ENCODE peak calls at places on chromosomes 12 and 14, in seven cellular contexts. Y is CD8-positive, alpha-beta T cell; F is GM23338; W is H1; K is heart left ventricle; B is brain microvascular endothelial cell; D is cardiac muscle cell. U is an unnamed sample. For H3K36me3, the result is how much of the 10 kb centered on the place peaks cover.

GRCh38 chr12:64745259-64745807 is 13.9 kb downstream of the GNS start:
- DNase-seq in D (no peak), F (no peak), K (no peak), Y (no peak), W (no peak), B (no peak), U (no peak)

GRCh38 chr14:75439989-75440388 is 12.2 kb downstream of the JDP2 start:
- DNase-seq in K (no peak), D (no peak), F (no peak), B (no peak), Y (no peak), W (no peak), U (no peak)

GRCh38 chr14:106506901-106507305 is 980.5 kb downstream of the TMEM121 start:
- DNase-seq in B (no peak), D (no peak), W (no peak), K (no peak), Y (peak), F (no peak), U (no peak)

GRCh38 chr12:75705749-75706719 is 194.6 kb upstream of the KRR1 start:
- DNase-seq in Y (no peak), D (peak), K (peak), F (no peak), W (no peak), B (peak), U (peak)

GRCh38 chr14:99794156-99794780 is 1.1 kb downstream of the EML1 start:
- DNase-seq in D (no peak), K (no peak), W (no peak), Y (no peak), F (no peak), B (no peak), U (no peak)

GRCh38 chr14:56185991-56186390 is 67.8 kb downstream of the PELI2 start:
- DNase-seq in W (no peak), D (no peak), F (no peak), B (no peak), Y (no peak), K (no peak), U (no peak)

GRCh38 chr12:89566615-89567014 is 40.8 kb upstream of the POC1B start:
- DNase-seq in K (no peak), D (peak), W (no peak), F (no peak), B (peak), Y (no peak), U (no peak)

GRCh38 chr14:100155049-100155621 is 4.3 kb downstream of the DEGS2 start:
- DNase-seq in B (no peak), F (peak), D (peak), Y (no peak), W (peak), K (no peak), U (peak)

GRCh38 chr14:24279301-24280186 is 8.1 kb upstream of the RABGGTA start:
- DNase-seq in D (no peak), F (no peak), Y (no peak), B (no peak), K (peak), W (no peak), U (peak)

GRCh38 chr14:51554953-51555352 is 96.8 kb upstream of the FRMD6 start:
- DNase-seq in F (peak), Y (no peak), D (peak), K (no peak), B (peak), W (no peak), U (no peak)

GRCh38 chr12:5514545-5514944 is 82.6 kb downstream of the NTF3 start:
- DNase-seq in Y (no peak), F (no peak), D (no peak), W (peak), B (no peak), K (no peak), U (no peak)

GRCh38 chr12:6452245-6452731 is 446 bp downstream of the TAPBPL start:
- DNase-seq in D (no peak), Y (no peak), W (peak), K (peak), B (no peak), F (no peak), U (peak)

GRCh38 chr14:67683821-67684220 is 9.4 kb upstream of the VTI1B start:
- DNase-seq in F (no peak), Y (no peak), K (no peak), B (no peak), D (no peak), W (no peak), U (no peak)

GRCh38 chr12:3632256-3633240 is 120.4 kb downstream of the CRACR2A start:
- DNase-seq in K (no peak), B (no peak), D (no peak), W (no peak), Y (no peak), F (no peak), U (no peak)

GRCh38 chr14:97602438-97603117 is 805.4 kb downstream of the VRK1 start:
- DNase-seq in B (no peak), W (no peak), Y (peak), F (no peak), K (no peak), D (no peak), U (no peak)

GRCh38 chr14:23248601-23249000 is 10.9 kb downstream of the RNF212B start:
- DNase-seq in W (no peak), K (no peak), D (no peak), B (no peak), Y (no peak), F (no peak), U (no peak)

GRCh38 chr12:124398578-124399227 is 103.8 kb downstream of the RFLNA start:
- DNase-seq in W (no peak), B (no peak), K (peak), D (peak), Y (no peak), F (no peak), U (no peak)
- TF ChIP-seq CTCF in W (no peak), B (peak), K (no peak), D (peak), Y (no peak), F (peak), U (no peak)

DNA sequence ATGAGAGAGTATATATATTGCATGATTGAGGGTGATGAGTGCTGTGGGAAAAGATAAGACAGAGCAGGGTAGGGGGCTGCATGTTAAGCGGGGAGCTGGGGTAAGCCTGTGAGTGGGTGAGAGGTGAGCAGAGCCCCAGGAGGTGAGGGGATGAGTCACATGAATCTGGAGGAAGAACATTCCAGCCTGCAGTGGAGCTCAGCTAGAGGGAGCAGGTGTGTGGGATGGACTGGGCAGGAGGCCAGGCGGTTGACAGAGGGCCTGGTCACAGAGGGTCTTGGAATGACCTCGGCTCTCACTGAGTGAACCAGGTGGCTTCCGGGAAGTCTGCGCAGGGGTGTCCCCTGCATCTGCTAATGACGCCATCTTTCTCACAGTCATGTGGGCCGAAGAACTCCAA is 44.4 kb downstream of the GIT2 start:
- DNase-seq in W (no peak), K (peak), D (peak), B (peak), F (no peak), Y (no peak), U (no peak)
- H3K36me3 ChIP-seq in W (under half), K (under half), D (under half), B (under half), F (under half), Y (under half), U (under half)

DNA sequence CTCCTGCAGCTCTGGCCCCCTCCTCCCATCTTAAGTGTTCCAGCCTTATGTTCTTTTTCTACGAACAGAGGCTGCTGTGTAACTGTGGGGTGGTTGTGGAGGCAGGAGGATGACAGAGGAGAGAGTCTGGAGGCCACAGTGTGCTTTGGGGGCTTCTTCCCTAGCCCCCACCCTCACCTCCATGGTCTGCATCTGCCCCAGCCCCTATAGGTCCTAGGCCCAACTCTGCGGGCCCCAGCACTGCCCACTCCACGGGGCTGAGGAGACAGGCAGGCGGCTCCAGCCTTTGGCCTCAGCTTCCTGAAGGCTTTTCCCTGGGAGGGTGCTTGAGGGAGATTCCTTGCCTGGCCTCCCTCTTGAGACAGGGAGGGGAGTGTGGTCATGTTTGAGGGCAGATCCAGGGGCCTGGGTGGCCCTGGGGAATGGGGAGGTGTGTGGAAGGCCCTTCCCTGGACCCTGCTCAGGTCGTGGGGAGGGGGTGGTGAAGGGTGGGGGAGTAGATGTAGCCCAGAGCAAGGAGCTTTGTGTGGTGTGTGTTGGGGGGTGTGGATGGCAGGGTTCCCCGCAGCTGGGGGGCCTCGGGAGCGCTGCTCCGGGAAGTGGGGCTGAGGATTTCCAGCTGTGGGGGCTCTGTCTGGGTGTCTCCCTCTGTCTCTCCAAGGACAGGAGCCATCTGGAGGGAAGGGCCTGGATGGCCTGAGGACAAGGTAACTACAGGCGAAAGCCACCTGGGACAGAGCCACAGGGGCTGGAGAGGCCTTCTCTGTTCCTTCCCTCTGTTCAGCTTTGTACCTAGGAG is 1.1 kb downstream of the SMIM41 start:
- DNase-seq in W (no peak), Y (no peak), K (peak), D (no peak), B (no peak), F (no peak), U (no peak)
- H3K27ac ChIP-seq in W (no peak), Y (no peak), K (peak), D (no peak), B (no peak), F (no peak), U (peak)

DNA sequence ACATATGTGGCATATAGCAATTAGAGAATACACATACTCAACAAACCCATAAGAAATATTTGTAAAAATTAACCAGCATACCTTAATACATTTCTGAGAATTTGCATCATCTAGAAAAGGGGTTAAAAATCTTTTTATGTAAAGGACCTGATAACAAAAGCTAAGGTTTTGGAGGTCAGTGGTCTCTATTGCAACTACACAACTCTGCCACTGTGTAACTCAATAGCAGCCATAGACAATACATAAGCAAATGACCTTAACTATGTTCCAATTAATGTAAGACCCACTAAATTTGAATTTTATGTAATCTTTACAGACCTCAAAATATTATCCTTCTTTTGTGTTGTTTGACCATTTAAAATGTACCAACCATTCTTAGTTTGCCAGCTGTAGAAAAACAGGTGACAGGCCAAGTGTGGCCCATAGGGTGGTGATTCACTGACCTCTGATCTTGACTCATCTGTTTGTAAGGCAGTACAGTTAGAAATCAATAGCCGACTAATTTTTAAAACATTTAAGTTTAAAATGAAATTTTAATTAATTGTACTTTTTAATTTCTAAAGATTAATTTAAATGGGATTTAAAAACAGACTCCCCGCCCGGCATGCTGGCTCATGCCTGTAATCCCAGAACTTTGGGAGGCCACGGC is 7.4 kb upstream of the EPS8 start:
- DNase-seq in W (no peak), Y (no peak), F (no peak), K (no peak), D (no peak), B (peak), U (no peak)
- TF ChIP-seq CTCF in W (no peak), Y (no peak), F (no peak), K (no peak), D (no peak), B (no peak), U (no peak)

U was measured in A673.